ENCODE peak calls at places on chromosomes 13 and 19, in ten cellular contexts. B, A, P, L, W, C, Y, V, U and Z are unnamed samples.

GRCh38 chr19:54137913-54138776 is 583 bp downstream of the CNOT3 start:
- DNase-seq in B (no peak), A (no peak), P (no peak), L (no peak), W (no peak), C (peak), Y (no peak), V (peak), U (no peak), Z (no peak)

GRCh38 chr13:80309926-80310325 is 31.0 kb downstream of the SPRY2 start:
- DNase-seq in B (no peak), A (no peak), P (no peak), L (no peak), W (no peak), C (no peak), Y (no peak), V (no peak), U (no peak), Z (no peak)

GRCh38 chr19:7476941-7477494 is 11.8 kb downstream of the PEX11G start:
- DNase-seq in B (no peak), A (no peak), P (no peak), L (no peak), W (no peak), C (no peak), Y (no peak), V (no peak), U (no peak), Z (no peak)

GRCh38 chr13:39418424-39418823 is 184.6 kb downstream of the LHFPL6 start:
- DNase-seq in B (no peak), A (no peak), P (no peak), L (no peak), W (no peak), C (no peak), Y (no peak), V (no peak), U (no peak), Z (no peak)

GRCh38 chr19:7349961-7350711 is 1.4 kb downstream of the ARHGEF18 start:
- DNase-seq in B (no peak), A (no peak), P (no peak), L (no peak), W (no peak), C (no peak), Y (peak), V (no peak), U (no peak), Z (peak)

GRCh38 chr19:11737964-11738745 is 591 bp downstream of the ZNF823 start:
- DNase-seq in B (peak), A (peak), P (peak), L (peak), W (peak), C (peak), Y (peak), V (peak), U (peak), Z (peak)

GRCh38 chr13:29847501-29847983 is 2.9 kb downstream of the UBL3 start:
- DNase-seq in B (peak), A (peak), P (no peak), L (peak), W (peak), C (no peak), Y (no peak), V (no peak), U (peak), Z (no peak)

GRCh38 chr19:43519436-43520088 is 7.4 kb downstream of the ETHE1 start:
- DNase-seq in B (peak), A (peak), P (peak), L (peak), W (peak), C (peak), Y (peak), V (peak), U (peak), Z (peak)

GRCh38 chr13:73040968-73041580 is 17.7 kb upstream of the KLF5 start:
- DNase-seq in B (no peak), A (peak), P (no peak), L (no peak), W (no peak), C (no peak), Y (no peak), V (no peak), U (no peak), Z (no peak)

GRCh38 chr19:391726-392374 is 17.1 kb downstream of the C2CD4C start:
- DNase-seq in B (no peak), A (no peak), P (no peak), L (no peak), W (no peak), C (no peak), Y (no peak), V (no peak), U (no peak), Z (no peak)

GRCh38 chr19:49988433-49988832 is 27.5 kb upstream of the SIGLEC11 start:
- DNase-seq in B (no peak), A (no peak), P (no peak), L (no peak), W (peak), C (no peak), Y (no peak), V (no peak), U (no peak), Z (no peak)

DNA sequence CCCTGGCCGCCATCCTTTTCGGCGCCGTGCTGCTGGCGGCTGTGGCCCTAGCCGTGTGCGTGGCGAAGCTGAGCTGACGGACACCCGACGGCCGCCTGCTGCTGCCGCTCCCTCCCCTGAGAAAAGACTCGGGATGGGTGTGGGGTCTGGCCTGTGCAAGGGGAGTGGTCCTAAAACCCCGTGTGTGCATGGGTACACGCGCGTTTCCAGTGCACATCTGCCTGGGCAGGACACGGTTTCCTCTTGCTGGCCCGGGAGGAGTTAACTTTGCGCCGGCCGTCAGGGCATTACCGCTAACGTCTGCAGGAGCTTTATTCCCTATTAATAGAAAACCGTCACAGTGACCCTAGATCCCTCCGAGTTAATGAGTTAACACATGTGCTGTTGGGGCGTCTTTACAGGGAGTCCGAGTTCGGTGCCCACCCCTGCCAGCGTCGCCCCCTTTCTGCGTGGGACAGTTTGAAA is 1.3 kb downstream of the RGS9BP start:
- DNase-seq in B (no peak), A (no peak), P (peak), L (no peak), W (no peak), C (no peak), Y (no peak), V (no peak), U (no peak), Z (no peak)
- H3K4me3 ChIP-seq in B (no peak), A (peak), P (peak), L (no peak), W (no peak), C (peak), Y (no peak), V (no peak), U (no peak), Z (no peak)

DNA sequence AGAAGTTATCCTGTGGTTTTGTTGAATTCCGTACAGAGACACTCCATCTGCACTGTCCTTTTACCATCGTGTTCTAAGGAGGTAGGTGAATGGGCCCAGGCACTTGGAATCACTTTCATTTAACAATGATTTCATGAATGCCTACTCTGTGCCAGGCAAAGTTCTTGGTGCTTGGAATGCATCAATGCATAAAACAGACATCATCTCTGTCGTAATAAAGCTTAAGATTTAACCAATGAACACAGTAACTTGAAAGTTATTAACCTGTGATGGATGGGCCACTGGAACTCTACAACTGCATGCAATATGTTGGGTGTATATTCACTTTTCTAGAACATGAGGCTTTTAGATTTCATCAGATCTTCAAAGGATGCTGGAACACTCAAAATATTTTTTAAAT is 14.1 kb upstream of the STARD13 start:
- DNase-seq in B (no peak), A (no peak), P (no peak), L (no peak), W (no peak), C (no peak), Y (no peak), V (no peak), U (no peak), Z (no peak)
- H3K4me3 ChIP-seq in B (no peak), A (no peak), P (no peak), L (no peak), W (no peak), C (no peak), Y (no peak), V (no peak), U (no peak), Z (no peak)

GRCh38 chr19:6060600-6061391 is 49.5 kb downstream of the RFX2 start:
- DNase-seq in B (no peak), A (no peak), P (no peak), L (peak), W (peak), C (no peak), Y (no peak), V (no peak), U (no peak), Z (no peak)
- H3K4me3 ChIP-seq in B (no peak), A (no peak), P (no peak), L (no peak), W (no peak), C (no peak), Y (no peak), V (no peak), U (no peak), Z (no peak)

GRCh38 chr19:35119578-35119977 is 4.0 kb downstream of the FXYD3 start:
- DNase-seq in B (no peak), A (no peak), P (no peak), L (no peak), W (no peak), C (no peak), Y (no peak), V (peak), U (no peak), Z (no peak)

GRCh38 chr19:35120898-35121297 is 5.3 kb downstream of the FXYD3 start:
- DNase-seq in B (no peak), A (no peak), P (no peak), L (no peak), W (peak), C (no peak), Y (no peak), V (peak), U (no peak), Z (no peak)

GRCh38 chr19:35119091-35119490 is 3.5 kb downstream of the FXYD3 start:
- DNase-seq in B (no peak), A (no peak), P (no peak), L (no peak), W (no peak), C (no peak), Y (no peak), V (peak), U (no peak), Z (no peak)

GRCh38 chr19:35118268-35119026 is 2.8 kb downstream of the FXYD3 start:
- DNase-seq in B (no peak), A (no peak), P (no peak), L (no peak), W (no peak), C (no peak), Y (no peak), V (peak), U (no peak), Z (no peak)

DNA sequence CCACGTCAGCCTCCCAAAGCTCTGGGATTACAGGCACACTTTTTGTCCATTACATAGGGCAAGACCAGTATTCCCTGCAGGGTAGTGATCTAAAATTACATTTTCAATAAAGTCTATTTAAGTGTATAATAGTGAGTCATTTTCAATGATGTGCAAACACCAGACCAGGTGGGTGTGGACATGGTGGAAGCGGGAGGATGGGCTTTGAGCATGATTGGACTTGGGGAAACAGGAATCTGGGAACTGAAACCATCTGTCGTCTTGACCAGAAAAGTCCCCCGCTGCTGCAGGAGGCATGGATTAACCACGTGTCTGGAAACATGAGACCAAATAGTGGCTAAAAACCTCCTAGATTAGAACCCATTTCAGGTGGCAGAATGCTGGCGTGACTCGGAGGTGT is 4.9 kb downstream of the FXYD3 start:
- DNase-seq in B (peak), A (peak), P (no peak), L (peak), W (peak), C (no peak), Y (peak), V (peak), U (no peak), Z (no peak)
- H3K4me3 ChIP-seq in B (no peak), A (no peak), P (no peak), L (no peak), W (no peak), C (no peak), Y (no peak), V (no peak), U (no peak), Z (no peak)

DNA sequence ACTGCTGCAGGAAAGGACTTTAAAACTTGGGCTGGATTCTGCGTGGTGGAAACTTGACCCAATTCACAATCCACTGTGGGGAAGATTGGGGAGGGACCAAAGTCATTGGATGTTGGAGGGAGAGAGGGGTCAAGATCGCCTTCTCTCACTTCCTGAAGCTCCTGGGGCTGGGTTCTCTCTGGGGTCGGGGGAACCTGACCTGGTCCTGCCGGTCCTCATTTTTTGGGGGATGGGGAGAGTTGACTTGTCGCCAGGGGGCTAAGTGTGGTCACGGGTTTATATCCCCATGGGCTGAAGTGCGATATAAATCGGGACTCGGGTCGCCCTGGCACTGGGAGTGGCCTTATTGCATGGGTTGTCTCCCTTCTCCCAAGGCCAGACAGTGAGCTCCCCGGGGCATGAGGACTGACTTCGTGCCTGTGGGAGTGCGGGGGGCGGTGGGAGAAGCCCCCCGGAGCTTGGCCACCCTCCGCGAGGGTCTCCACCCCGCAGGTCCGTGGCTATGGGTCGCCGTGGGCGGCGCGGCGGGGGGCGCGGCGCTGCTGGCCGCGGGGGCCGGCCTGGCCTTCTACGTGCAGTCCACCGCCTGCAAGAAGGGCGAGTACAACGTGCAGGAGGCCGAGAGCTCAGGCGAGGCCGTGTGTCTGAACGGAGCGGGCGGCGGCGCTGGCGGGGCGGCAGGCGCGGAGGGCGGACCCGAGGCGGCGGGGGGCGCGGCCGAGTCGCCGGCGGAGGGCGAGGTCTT is 6.3 kb downstream of the ICAM5 start:
- DNase-seq in B (no peak), A (no peak), P (no peak), L (no peak), W (no peak), C (peak), Y (no peak), V (no peak), U (no peak), Z (no peak)
- H3K4me3 ChIP-seq in B (no peak), A (peak), P (no peak), L (no peak), W (no peak), C (peak), Y (peak), V (peak), U (no peak), Z (peak)